ENCODE peak calls at places on chromosomes 6 and 20, in seven cellular contexts. H, I, J, G, O, F and Z are unnamed samples.

GRCh38 chr6:113031591-113031990 is 684.5 kb downstream of the RFPL4B start:
- DNase-seq in J (no peak), G (no peak), F (no peak), H (no peak), O (no peak), I (no peak), Z (no peak)

GRCh38 chr6:96162711-96163120 is 146.9 kb downstream of the FUT9 start:
- DNase-seq in O (no peak), G (no peak), H (no peak), J (no peak), F (no peak), I (peak; percentile 94), Z (no peak)

GRCh38 chr6:169289671-169290408 is 36.2 kb upstream of the THBS2 start:
- DNase-seq in J (peak; percentile 93), G (no peak), H (no peak), O (no peak), F (no peak), I (no peak), Z (no peak)

GRCh38 chr20:56072165-56072564 is 66.8 kb upstream of the CBLN4 start:
- DNase-seq in I (no peak), H (no peak), J (no peak), G (no peak), F (no peak), O (no peak), Z (no peak)

GRCh38 chr6:67345946-67346345 is 1289.1 kb upstream of the ADGRB3 start:
- DNase-seq in O (no peak), H (no peak), G (peak; percentile 7), J (no peak), I (no peak), F (no peak), Z (no peak)

GRCh38 chr6:71496018-71496800 is 207.6 kb downstream of the OGFRL1 start:
- DNase-seq in I (no peak), F (no peak), G (peak; percentile 78), O (no peak), H (no peak), J (peak; percentile 39), Z (no peak)

GRCh38 chr6:143232849-143233248 is 172.2 kb downstream of the AIG1 start:
- DNase-seq in F (peak; percentile 50), J (peak; percentile 31), H (no peak), I (peak; percentile 68), G (peak; percentile 20), O (no peak), Z (peak; percentile 62)

GRCh38 chr20:61835791-61836350 is 229.8 kb downstream of the TAF4 start:
- DNase-seq in H (no peak), J (no peak), I (no peak), G (no peak), O (peak; percentile 45), F (peak; percentile 24), Z (no peak)

GRCh38 chr20:12997128-12997655 is 11.6 kb upstream of the SPTLC3 start:
- DNase-seq in J (no peak), H (no peak), I (no peak), F (no peak), O (no peak), G (no peak), Z (no peak)

GRCh38 chr20:48864738-48865318 is 37.0 kb upstream of the PREX1 start:
- DNase-seq in O (no peak), F (no peak), I (no peak), H (no peak), J (no peak), G (no peak), Z (no peak)

GRCh38 chr6:35601331-35602132 is 87.2 kb downstream of the FKBP5 start:
- DNase-seq in O (no peak), F (no peak), G (no peak), J (peak; percentile 93), I (peak; percentile 47), H (no peak), Z (no peak)

GRCh38 chr6:142542704-142543233 is 241.0 kb downstream of the ADGRG6 start:
- DNase-seq in F (no peak), H (no peak), G (no peak), I (peak; percentile 8), J (peak; percentile 81), O (no peak), Z (no peak)

GRCh38 chr20:47502801-47503239 is 1.1 kb downstream of the NCOA3 start:
- DNase-seq in H (no peak), F (no peak), I (peak; percentile 44), G (peak; percentile 84), J (peak; percentile 45), O (no peak), Z (no peak)
- TF ChIP-seq CTCF in H (no peak), F (no peak), I (no peak), G (no peak), J (no peak), O (no peak), Z (no peak)

GRCh38 chr20:59663513-59663890 is 59.2 kb downstream of the PHACTR3 start:
- DNase-seq in G (no peak), H (no peak), I (no peak), F (no peak), J (no peak), O (no peak), Z (no peak)

GRCh38 chr20:59661141-59661540 is 56.8 kb downstream of the PHACTR3 start:
- DNase-seq in I (no peak), H (no peak), F (no peak), O (no peak), G (no peak), J (no peak), Z (no peak)

GRCh38 chr20:59661621-59662020 is 57.3 kb downstream of the PHACTR3 start:
- DNase-seq in F (no peak), J (no peak), I (no peak), G (no peak), O (no peak), H (no peak), Z (no peak)

GRCh38 chr20:59662856-59663512 is 58.6 kb downstream of the PHACTR3 start:
- DNase-seq in I (no peak), F (no peak), H (no peak), G (no peak), J (no peak), O (no peak), Z (no peak)

GRCh38 chr20:59662161-59662560 is 57.8 kb downstream of the PHACTR3 start:
- DNase-seq in F (no peak), I (no peak), O (no peak), G (no peak), J (no peak), H (no peak), Z (no peak)
- TF ChIP-seq CTCF in F (no peak), I (no peak), O (no peak), G (no peak), J (no peak), H (no peak), Z (no peak)

DNA sequence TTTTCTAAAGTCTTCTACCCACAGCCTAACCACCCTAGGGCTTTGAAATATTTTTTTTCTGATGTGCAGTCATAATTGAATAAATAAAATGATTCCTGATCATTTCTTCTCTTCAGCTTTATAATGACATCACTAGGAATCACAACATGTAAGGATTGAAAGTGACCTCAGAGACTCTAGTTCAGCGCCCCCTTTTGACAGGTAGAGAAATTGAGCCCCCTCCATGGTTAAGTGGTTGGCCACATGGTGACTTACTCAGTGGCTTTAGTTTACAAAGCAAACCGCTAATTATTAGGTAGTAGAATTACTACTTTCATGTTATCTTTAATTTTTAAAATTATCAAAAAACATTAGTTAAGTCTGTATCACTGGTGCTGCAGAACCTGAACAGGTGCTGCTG is 13.3 kb upstream of the SLC2A12 start:
- DNase-seq in O (no peak), G (peak; percentile 50), I (peak; percentile 82), F (no peak), J (peak; percentile 27), H (no peak), Z (peak; percentile 23)
- TF ChIP-seq CTCF in O (no peak), G (peak; percentile 85), I (peak; percentile 78), F (peak; percentile 56), J (peak; percentile 55), H (peak; percentile 49), Z (peak; percentile 52)

DNA sequence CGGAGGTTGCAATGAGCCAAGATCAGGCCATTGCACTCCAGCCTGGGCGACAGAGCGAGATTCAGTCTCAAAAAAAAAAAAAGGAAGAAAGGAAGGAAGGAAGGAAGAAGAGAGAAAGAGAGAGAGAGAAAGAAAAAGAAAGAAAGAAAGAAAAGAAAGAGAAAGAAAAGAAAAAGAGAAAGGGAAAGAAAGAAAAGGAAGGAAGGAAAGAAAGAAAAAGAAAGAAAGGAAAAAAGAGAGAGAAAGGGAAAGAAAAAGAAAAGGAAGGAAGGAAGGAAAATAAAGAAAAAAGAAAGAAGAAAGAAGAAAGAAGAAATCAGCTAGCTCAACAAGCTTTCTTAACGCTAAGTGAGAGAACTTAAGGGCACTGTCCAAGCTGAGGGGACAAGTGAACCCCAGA is 7.6 kb upstream of the MATN4 start:
- DNase-seq in O (no peak), H (no peak), G (no peak), J (no peak), F (no peak), I (no peak), Z (no peak)
- TF ChIP-seq CTCF in O (no peak), H (no peak), G (no peak), J (no peak), F (no peak), I (no peak), Z (no peak)

GRCh38 chr20:17941826-17942196 is 26.8 kb downstream of the SNX5 start:
- DNase-seq in G (no peak), O (no peak), F (no peak), I (no peak), J (no peak), H (no peak), Z (no peak)

GRCh38 chr20:17940447-17940971 is 28.1 kb downstream of the SNX5 start:
- DNase-seq in O (no peak), I (peak; percentile 66), J (peak; percentile 19), H (no peak), G (no peak), F (no peak), Z (no peak)

GRCh38 chr20:17943343-17943742 is 25.3 kb downstream of the SNX5 start:
- DNase-seq in G (peak; percentile 73), O (no peak), F (no peak), I (no peak), J (no peak), H (no peak), Z (no peak)

GRCh38 chr20:17939622-17940446 is 28.8 kb downstream of the SNX5 start:
- DNase-seq in F (no peak), G (no peak), H (no peak), O (no peak), I (peak; percentile 52), J (no peak), Z (no peak)

DNA sequence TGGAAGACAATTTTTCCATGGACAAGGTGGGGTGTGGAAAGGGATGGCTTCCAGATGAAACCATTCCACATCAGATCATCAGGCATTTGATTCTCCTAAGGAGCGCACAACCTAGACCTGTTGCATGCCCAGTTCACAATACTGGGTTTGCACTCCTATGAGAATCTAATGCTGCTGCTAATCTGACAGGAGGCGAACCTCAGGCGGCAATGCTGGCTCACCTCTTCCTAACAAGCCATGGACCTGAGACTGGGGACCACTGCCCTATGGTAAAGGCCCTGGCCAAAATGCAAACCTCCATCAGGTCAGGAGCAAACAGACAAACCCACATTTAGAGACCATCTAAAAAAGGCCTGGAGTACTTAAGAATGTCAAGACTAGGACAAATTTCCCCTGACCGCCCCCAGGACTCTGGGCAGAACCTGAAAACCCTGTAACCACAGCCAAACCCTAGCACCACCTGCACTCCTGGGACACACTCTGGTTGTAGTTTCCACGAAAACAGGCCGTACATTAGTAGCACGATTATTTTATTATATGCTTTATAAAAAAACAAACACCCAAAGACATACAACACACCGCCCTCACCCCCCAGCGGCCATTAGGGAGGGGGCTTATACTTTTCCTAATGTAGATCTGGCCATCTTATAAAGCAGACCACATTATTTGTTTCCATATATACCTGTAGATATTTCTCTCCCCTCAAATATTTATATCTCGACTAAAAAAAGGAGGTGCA is 27.3 kb downstream of the SNX5 start:
- DNase-seq in H (no peak), I (no peak), F (no peak), O (no peak), G (no peak), J (no peak), Z (no peak)
- TF ChIP-seq CTCF in H (no peak), I (no peak), F (no peak), O (no peak), G (no peak), J (no peak), Z (no peak)